ENCODE peak calls at places on chromosomes 3 and 15, in seven cellular contexts. N, Y, X, F, R, I and B are unnamed samples.

GRCh38 chr3:138284957-138285477 is 44.6 kb downstream of the NME9 start:
- DNase-seq in N (no peak), Y (no peak), X (no peak), F (peak), R (no peak), I (no peak), B (no peak)

GRCh38 chr3:27554706-27555105 is 70.5 kb upstream of the SLC4A7 start:
- DNase-seq in N (no peak), Y (no peak), X (no peak), F (no peak), R (no peak), I (no peak), B (no peak)

GRCh38 chr15:36807134-36807764 is 227.8 kb downstream of the CDIN1 start:
- DNase-seq in N (no peak), Y (no peak), X (no peak), F (no peak), R (no peak), I (no peak), B (no peak)

GRCh38 chr15:39717134-39717533 is 65.5 kb downstream of the FSIP1 start:
- DNase-seq in N (peak), Y (no peak), X (no peak), F (no peak), R (no peak), I (no peak), B (no peak)

GRCh38 chr15:99707481-99708270 is 25.6 kb downstream of the LYSMD4 start:
- DNase-seq in N (no peak), Y (no peak), X (no peak), F (no peak), R (no peak), I (no peak), B (no peak)

GRCh38 chr15:88878720-88879184 is 16.6 kb downstream of the HAPLN3 start:
- DNase-seq in N (peak), Y (peak), X (peak), F (peak), R (peak), I (no peak), B (no peak)

GRCh38 chr3:171838218-171838720 is 4.9 kb upstream of the TMEM212 start:
- DNase-seq in N (peak), Y (peak), X (no peak), F (no peak), R (no peak), I (no peak), B (no peak)

GRCh38 chr15:101027273-101027901 is 108.2 kb downstream of the LRRK1 start:
- DNase-seq in N (no peak), Y (no peak), X (no peak), F (peak), R (no peak), I (no peak), B (no peak)

GRCh38 chr3:8619548-8619947 is 25.1 kb downstream of the SSUH2 start:
- DNase-seq in N (no peak), Y (no peak), X (no peak), F (no peak), R (no peak), I (no peak), B (no peak)

GRCh38 chr15:41571948-41572347 is 12.9 kb downstream of the TYRO3 start:
- DNase-seq in N (no peak), Y (no peak), X (no peak), F (no peak), R (no peak), I (no peak), B (no peak)

GRCh38 chr15:24633082-24633481 is 42.5 kb upstream of the NPAP1 start:
- DNase-seq in N (no peak), Y (no peak), X (no peak), F (no peak), R (no peak), I (no peak), B (no peak)

GRCh38 chr15:49370782-49371181 is 52.3 kb upstream of the FGF7 start:
- DNase-seq in N (no peak), Y (no peak), X (no peak), F (no peak), R (no peak), I (no peak), B (peak)

GRCh38 chr3:134614955-134615354 is 35.9 kb downstream of the KY start:
- DNase-seq in N (no peak), Y (no peak), X (no peak), F (no peak), R (no peak), I (no peak), B (no peak)

GRCh38 chr3:4504340-4505261 is 11.5 kb downstream of the ITPR1 start:
- DNase-seq in N (no peak), Y (no peak), X (peak), F (no peak), R (no peak), I (no peak), B (no peak)

GRCh38 chr15:35181538-35181937 is 96.4 kb upstream of the NANOGP8 start:
- DNase-seq in N (no peak), Y (no peak), X (no peak), F (no peak), R (no peak), I (peak), B (peak)

GRCh38 chr3:45599424-45599886 is 4.9 kb downstream of the LIMD1 start:
- DNase-seq in N (no peak), Y (no peak), X (no peak), F (no peak), R (no peak), I (no peak), B (no peak)

GRCh38 chr15:39669671-39670070 is 88.8 kb downstream of the THBS1 start:
- DNase-seq in N (no peak), Y (no peak), X (no peak), F (no peak), R (no peak), I (no peak), B (no peak)

GRCh38 chr15:50358805-50359204 is 3.8 kb upstream of the GABPB1 start:
- DNase-seq in N (peak), Y (no peak), X (peak), F (no peak), R (peak), I (no peak), B (peak)

GRCh38 chr3:16480861-16481569 is 32.5 kb downstream of the RFTN1 start:
- DNase-seq in N (no peak), Y (no peak), X (no peak), F (no peak), R (no peak), I (no peak), B (no peak)

GRCh38 chr3:185572183-185572582 is 13.9 kb upstream of the SENP2 start:
- DNase-seq in N (no peak), Y (no peak), X (no peak), F (no peak), R (peak), I (no peak), B (no peak)

GRCh38 chr15:66829551-66830131 is 127.6 kb downstream of the SMAD6 start:
- DNase-seq in N (no peak), Y (no peak), X (no peak), F (no peak), R (no peak), I (no peak), B (no peak)

GRCh38 chr3:180283251-180283650 is 246.5 kb upstream of the PEX5L start:
- DNase-seq in N (no peak), Y (no peak), X (no peak), F (no peak), R (no peak), I (no peak), B (no peak)

GRCh38 chr3:152019516-152019915 is 146.1 kb downstream of the SUCNR1 start:
- DNase-seq in N (no peak), Y (no peak), X (no peak), F (no peak), R (no peak), I (no peak), B (no peak)

GRCh38 chr3:99442599-99442998 is 195.8 kb upstream of the COL8A1 start:
- DNase-seq in N (no peak), Y (no peak), X (no peak), F (no peak), R (no peak), I (no peak), B (no peak)

GRCh38 chr3:8421267-8421666 is 80.4 kb upstream of the LMCD1 start:
- DNase-seq in N (no peak), Y (no peak), X (no peak), F (no peak), R (no peak), I (no peak), B (no peak)

GRCh38 chr15:24054547-24055245 is 367.6 kb upstream of the NDN start:
- DNase-seq in N (no peak), Y (no peak), X (no peak), F (no peak), R (no peak), I (no peak), B (no peak)

GRCh38 chr3:187669675-187670504 is at the start of gene SST:
- DNase-seq in N (peak), Y (peak), X (no peak), F (peak), R (peak), I (no peak), B (no peak)

GRCh38 chr3:177904661-177905060 is 631.6 kb upstream of the KCNMB2 start:
- DNase-seq in N (no peak), Y (no peak), X (no peak), F (no peak), R (no peak), I (no peak), B (no peak)

GRCh38 chr15:94110476-94111130 is 120.8 kb upstream of the MCTP2 start:
- DNase-seq in N (peak), Y (no peak), X (no peak), F (no peak), R (no peak), I (no peak), B (no peak)

GRCh38 chr15:40082195-40082868 is 26.3 kb downstream of the BMF start:
- DNase-seq in N (no peak), Y (no peak), X (peak), F (no peak), R (no peak), I (no peak), B (no peak)

GRCh38 chr3:32794487-32795308 is 23.1 kb upstream of the TRIM71 start:
- DNase-seq in N (peak), Y (no peak), X (no peak), F (no peak), R (no peak), I (no peak), B (no peak)

GRCh38 chr3:183697123-183697609 is 431 bp upstream of the YEATS2 start:
- DNase-seq in N (no peak), Y (no peak), X (no peak), F (no peak), R (peak), I (no peak), B (no peak)

GRCh38 chr3:183697610-183698317 is at the start of gene YEATS2:
- DNase-seq in N (peak), Y (peak), X (peak), F (peak), R (peak), I (no peak), B (peak)

GRCh38 chr3:183698760-183699159 is 1.2 kb downstream of the YEATS2 start:
- DNase-seq in N (no peak), Y (no peak), X (no peak), F (no peak), R (peak), I (no peak), B (no peak)

GRCh38 chr3:183699238-183699947 is 1.8 kb downstream of the YEATS2 start:
- DNase-seq in N (no peak), Y (no peak), X (no peak), F (no peak), R (peak), I (no peak), B (no peak)

GRCh38 chr3:183698318-183698731 is 728 bp downstream of the YEATS2 start:
- DNase-seq in N (no peak), Y (peak), X (peak), F (no peak), R (peak), I (no peak), B (no peak)
- TF ChIP-seq YY1 in N (no peak), Y (no peak), X (no peak), F (no peak), R (no peak), I (no peak), B (no peak)

GRCh38 chr3:49902511-49903345 is 945 bp downstream of the MST1R start:
- DNase-seq in N (no peak), Y (no peak), X (no peak), F (no peak), R (no peak), I (no peak), B (no peak)

GRCh38 chr3:49900491-49901153 is 3.1 kb downstream of the MST1R start:
- DNase-seq in N (no peak), Y (no peak), X (no peak), F (no peak), R (no peak), I (no peak), B (peak)

GRCh38 chr3:49906004-49906860 is 2.6 kb upstream of the MST1R start:
- DNase-seq in N (peak), Y (no peak), X (peak), F (peak), R (peak), I (no peak), B (peak)

GRCh38 chr3:49901351-49902339 is 2.0 kb downstream of the MST1R start:
- DNase-seq in N (no peak), Y (no peak), X (no peak), F (no peak), R (no peak), I (no peak), B (no peak)

GRCh38 chr3:49903451-49904424 is at the start of gene MST1R:
- DNase-seq in N (peak), Y (peak), X (no peak), F (peak), R (peak), I (peak), B (peak)
- TF ChIP-seq YY1 in N (no peak), Y (no peak), X (no peak), F (no peak), R (no peak), I (peak), B (peak)

GRCh38 chr3:139639662-139640061 is 38.1 kb downstream of the NMNAT3 start:
- DNase-seq in N (no peak), Y (no peak), X (no peak), F (no peak), R (no peak), I (no peak), B (no peak)

GRCh38 chr3:139638518-139638917 is 39.3 kb downstream of the NMNAT3 start:
- DNase-seq in N (no peak), Y (no peak), X (no peak), F (no peak), R (no peak), I (no peak), B (no peak)

GRCh38 chr3:139640456-139640855 is 37.3 kb downstream of the NMNAT3 start:
- DNase-seq in N (no peak), Y (no peak), X (no peak), F (no peak), R (no peak), I (no peak), B (no peak)

GRCh38 chr3:139646505-139646904 is 31.3 kb downstream of the NMNAT3 start:
- DNase-seq in N (no peak), Y (no peak), X (no peak), F (no peak), R (no peak), I (no peak), B (no peak)

DNA sequence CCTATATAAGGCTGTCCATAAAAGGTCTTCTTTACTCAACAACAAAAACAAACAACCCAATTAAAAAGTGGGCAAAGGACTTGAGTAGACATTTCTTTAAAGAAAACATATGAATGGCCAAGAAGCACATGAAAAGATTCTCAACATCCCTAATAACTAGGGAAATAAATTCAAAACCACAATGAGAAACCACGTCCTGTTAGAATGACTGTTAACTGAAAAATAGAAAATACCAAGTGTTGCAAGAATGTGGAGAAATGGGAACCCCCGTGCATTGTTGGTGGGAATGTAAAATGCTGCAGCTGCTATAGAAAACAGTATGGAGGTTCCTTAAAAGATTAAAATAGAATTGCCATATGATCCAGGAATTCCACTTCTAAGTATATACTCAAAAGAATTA is 34.8 kb downstream of the NMNAT3 start:
- DNase-seq in N (no peak), Y (no peak), X (no peak), F (no peak), R (no peak), I (no peak), B (no peak)
- TF ChIP-seq YY1 in N (no peak), Y (no peak), X (no peak), F (no peak), R (no peak), I (no peak), B (no peak)

GRCh38 chr15:63597033-63597790 is at the start of gene FBXL22:
- DNase-seq in N (no peak), Y (no peak), X (no peak), F (no peak), R (no peak), I (no peak), B (no peak)

GRCh38 chr15:63595066-63595465 is 2.1 kb upstream of the FBXL22 start:
- DNase-seq in N (no peak), Y (no peak), X (no peak), F (no peak), R (no peak), I (no peak), B (no peak)

GRCh38 chr15:63597821-63598220 is 634 bp downstream of the FBXL22 start:
- DNase-seq in N (no peak), Y (no peak), X (peak), F (no peak), R (no peak), I (no peak), B (no peak)

GRCh38 chr15:63595688-63596087 is 1.5 kb upstream of the FBXL22 start:
- DNase-seq in N (no peak), Y (no peak), X (no peak), F (no peak), R (no peak), I (no peak), B (no peak)

GRCh38 chr15:63596666-63597032 is 538 bp upstream of the FBXL22 start:
- DNase-seq in N (peak), Y (no peak), X (no peak), F (no peak), R (no peak), I (no peak), B (no peak)
- TF ChIP-seq YY1 in N (no peak), Y (no peak), X (no peak), F (no peak), R (no peak), I (no peak), B (no peak)

GRCh38 chr3:142523921-142524566 is 54.5 kb downstream of the ATR start:
- DNase-seq in N (no peak), Y (no peak), X (no peak), F (no peak), R (no peak), I (no peak), B (no peak)
- TF ChIP-seq YY1 in N (no peak), Y (no peak), X (no peak), F (no peak), R (no peak), I (no peak), B (no peak)

GRCh38 chr3:150020527-150020926 is 49.8 kb upstream of the PFN2 start:
- DNase-seq in N (no peak), Y (no peak), X (no peak), F (no peak), R (no peak), I (no peak), B (no peak)

GRCh38 chr3:150023239-150023636 is 52.5 kb upstream of the PFN2 start:
- DNase-seq in N (no peak), Y (no peak), X (no peak), F (no peak), R (no peak), I (no peak), B (no peak)

GRCh38 chr3:150022406-150023238 is 51.9 kb upstream of the PFN2 start:
- DNase-seq in N (no peak), Y (no peak), X (no peak), F (no peak), R (no peak), I (peak), B (no peak)
- TF ChIP-seq YY1 in N (no peak), Y (no peak), X (no peak), F (no peak), R (no peak), I (no peak), B (no peak)

GRCh38 chr15:63331456-63331855 is 50.2 kb downstream of the CA12 start:
- DNase-seq in N (no peak), Y (no peak), X (no peak), F (no peak), R (peak), I (no peak), B (no peak)
- TF ChIP-seq YY1 in N (no peak), Y (no peak), X (no peak), F (no peak), R (no peak), I (no peak), B (no peak)